ENCODE peak calls at places on chromosomes 11 and 22, in seven cellular contexts. J is uterus, Q is Calu3, S is HTR-8/SVneo, V is astrocyte, X is astrocyte of the hippocampus, E is fibroblast of the conjunctiva. O is an unnamed sample.

GRCh38 chr11:40337118-40337517 is 1122.3 kb downstream of the LRRC4C start:
- DNase-seq in J (no peak), Q (no peak), S (no peak), V (peak), X (peak), E (no peak), O (no peak)

GRCh38 chr11:66457826-66458225 is 8.9 kb upstream of the PELI3 start:
- DNase-seq in J (no peak), Q (no peak), S (no peak), V (no peak), X (no peak), E (no peak), O (no peak)

GRCh38 chr11:96023311-96023710 is 99.4 kb upstream of the MTMR2 start:
- DNase-seq in J (no peak), Q (no peak), S (no peak), V (no peak), X (no peak), E (no peak), O (peak)

GRCh38 chr11:133366088-133366487 is 166.2 kb downstream of the OPCML start:
- DNase-seq in J (no peak), Q (no peak), S (no peak), V (no peak), X (no peak), E (no peak), O (no peak)

GRCh38 chr11:10679644-10680043 is 13.9 kb downstream of the IRAG1 start:
- DNase-seq in J (no peak), Q (no peak), S (no peak), V (no peak), X (no peak), E (no peak), O (no peak)

GRCh38 chr22:19847345-19847632 is 7.4 kb downstream of the GNB1L start:
- DNase-seq in J (no peak), Q (no peak), S (no peak), V (no peak), X (no peak), E (no peak), O (no peak)

GRCh38 chr11:113818426-113818825 is 38.8 kb downstream of the CLDN25 start:
- DNase-seq in J (no peak), Q (no peak), S (no peak), V (no peak), X (no peak), E (no peak), O (no peak)

GRCh38 chr22:32177221-32177765 is 18.2 kb upstream of the C22orf42 start:
- DNase-seq in J (no peak), Q (no peak), S (no peak), V (no peak), X (no peak), E (no peak), O (no peak)

GRCh38 chr22:44440224-44441160 is 57.5 kb downstream of the RTL6 start:
- DNase-seq in J (no peak), Q (no peak), S (no peak), V (no peak), X (no peak), E (no peak), O (no peak)

GRCh38 chr11:62458212-62459002 is 39.6 kb downstream of the SCGB1A1 start:
- DNase-seq in J (no peak), Q (no peak), S (no peak), V (no peak), X (no peak), E (no peak), O (no peak)